ENCODE peak calls at places on chromosomes 13 and 19, in six cellular contexts. One of them, this sample, is unnamed.

GRCh38 chr13:114315074-114315785 is 927 bp downstream of the CHAMP1 start:
- DNase-seq in K562: no peak
- DNase-seq in cardiac muscle cell: no peak
- DNase-seq in right lobe of liver: no peak
- DNase-seq in psoas muscle: no peak
- DNase-seq in GM12878: no peak
- DNase-seq in this sample: no peak

GRCh38 chr19:45156751-45157150 is 4.0 kb downstream of the NKPD1 start:
- DNase-seq in GM12878: no peak
- DNase-seq in K562: no peak
- DNase-seq in right lobe of liver: no peak
- DNase-seq in cardiac muscle cell: no peak
- DNase-seq in psoas muscle: no peak
- DNase-seq in this sample: no peak

GRCh38 chr19:31232220-31232619 is 117.0 kb downstream of the TSHZ3 start:
- DNase-seq in K562: no peak
- DNase-seq in psoas muscle: no peak
- DNase-seq in right lobe of liver: no peak
- DNase-seq in GM12878: no peak
- DNase-seq in cardiac muscle cell: no peak
- DNase-seq in this sample: no peak

GRCh38 chr19:294819-295686 is 3.9 kb upstream of the PLPP2 start:
- DNase-seq in psoas muscle: no peak
- DNase-seq in cardiac muscle cell: peak; percentile 32
- DNase-seq in K562: peak; percentile 79
- DNase-seq in GM12878: no peak
- DNase-seq in right lobe of liver: no peak
- DNase-seq in this sample: no peak

GRCh38 chr13:29993716-29994488 is 143.5 kb upstream of the UBL3 start:
- DNase-seq in psoas muscle: no peak
- DNase-seq in GM12878: no peak
- DNase-seq in right lobe of liver: no peak
- DNase-seq in cardiac muscle cell: peak; percentile 22
- DNase-seq in K562: no peak
- DNase-seq in this sample: peak; percentile 67

GRCh38 chr13:43572601-43573360 is 214.0 kb downstream of the ENOX1 start:
- DNase-seq in right lobe of liver: no peak
- DNase-seq in psoas muscle: no peak
- DNase-seq in GM12878: no peak
- DNase-seq in K562: no peak
- DNase-seq in cardiac muscle cell: no peak
- DNase-seq in this sample: peak; percentile 1

GRCh38 chr19:16200038-16200775 is 2.5 kb downstream of the AP1M1 start:
- DNase-seq in K562: no peak
- DNase-seq in GM12878: no peak
- DNase-seq in cardiac muscle cell: peak; percentile 80
- DNase-seq in psoas muscle: peak; percentile 57
- DNase-seq in right lobe of liver: peak; percentile 69
- DNase-seq in this sample: no peak

GRCh38 chr13:66210677-66211076 is 1019.5 kb downstream of the PCDH9 start:
- DNase-seq in psoas muscle: no peak
- DNase-seq in cardiac muscle cell: peak; percentile 90
- DNase-seq in K562: no peak
- DNase-seq in right lobe of liver: no peak
- DNase-seq in GM12878: no peak
- DNase-seq in this sample: peak; percentile 11

GRCh38 chr13:101986316-101986715 is 415.5 kb downstream of the FGF14 start:
- DNase-seq in right lobe of liver: no peak
- DNase-seq in psoas muscle: no peak
- DNase-seq in K562: no peak
- DNase-seq in cardiac muscle cell: no peak
- DNase-seq in GM12878: no peak
- DNase-seq in this sample: no peak

GRCh38 chr13:97295279-97296182 is 73.4 kb downstream of the MBNL2 start:
- DNase-seq in cardiac muscle cell: peak; percentile 55
- DNase-seq in right lobe of liver: no peak
- DNase-seq in GM12878: no peak
- DNase-seq in K562: peak; percentile 14
- DNase-seq in psoas muscle: no peak
- DNase-seq in this sample: peak; percentile 6

GRCh38 chr19:55156202-55157063 is 1.1 kb downstream of the TNNI3 start:
- DNase-seq in cardiac muscle cell: peak; percentile 43
- DNase-seq in K562: peak; percentile 93
- DNase-seq in psoas muscle: peak; percentile 57
- DNase-seq in right lobe of liver: no peak
- DNase-seq in GM12878: no peak
- DNase-seq in this sample: peak; percentile 42

GRCh38 chr13:30668305-30668704 is 50.6 kb downstream of the USPL1 start:
- DNase-seq in K562: no peak
- DNase-seq in GM12878: no peak
- DNase-seq in psoas muscle: no peak
- DNase-seq in cardiac muscle cell: no peak
- DNase-seq in right lobe of liver: no peak
- DNase-seq in this sample: no peak

DNA sequence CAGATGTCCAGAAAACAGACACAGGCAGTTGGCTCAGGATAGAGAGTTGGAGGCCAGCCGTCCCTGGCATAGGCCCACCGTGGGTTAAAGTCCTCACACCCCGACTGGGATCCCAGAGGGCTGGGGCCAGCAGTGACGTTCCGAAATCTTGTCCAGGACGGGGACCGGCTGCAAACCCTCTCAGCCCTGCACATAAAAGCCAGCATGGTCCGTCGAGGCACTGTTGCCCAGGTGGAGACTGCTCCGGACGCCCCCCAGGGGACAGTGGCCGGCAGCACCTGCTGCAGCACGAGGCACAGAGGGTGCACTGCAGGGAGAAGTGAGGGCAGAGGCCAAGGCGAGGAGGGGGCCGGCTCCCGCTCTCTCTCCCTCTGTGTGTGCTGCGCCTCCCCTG is 4.3 kb upstream of the IFNL2 start:
- DNase-seq in cardiac muscle cell: no peak
- DNase-seq in GM12878: no peak
- DNase-seq in K562: no peak
- DNase-seq in right lobe of liver: peak; percentile 64
- DNase-seq in psoas muscle: no peak
- DNase-seq in this sample: no peak
- H3K4me3 ChIP-seq in cardiac muscle cell: no peak overlapping the region
- H3K4me3 ChIP-seq in GM12878: no peak overlapping the region
- H3K4me3 ChIP-seq in K562: no peak overlapping the region
- H3K4me3 ChIP-seq in right lobe of liver: no peak overlapping the region
- H3K4me3 ChIP-seq in psoas muscle: no peak overlapping the region
- H3K4me3 ChIP-seq in this sample: no peak overlapping the region

GRCh38 chr19:29016926-29017760 is 195.8 kb downstream of the UQCRFS1 start:
- DNase-seq in K562: no peak
- DNase-seq in right lobe of liver: no peak
- DNase-seq in GM12878: no peak
- DNase-seq in cardiac muscle cell: no peak
- DNase-seq in psoas muscle: no peak
- DNase-seq in this sample: no peak

GRCh38 chr19:29017788-29018187 is 195.2 kb downstream of the UQCRFS1 start:
- DNase-seq in cardiac muscle cell: no peak
- DNase-seq in psoas muscle: no peak
- DNase-seq in GM12878: no peak
- DNase-seq in K562: no peak
- DNase-seq in right lobe of liver: no peak
- DNase-seq in this sample: no peak

GRCh38 chr19:29019403-29019802 is 193.5 kb downstream of the UQCRFS1 start:
- DNase-seq in cardiac muscle cell: no peak
- DNase-seq in GM12878: no peak
- DNase-seq in psoas muscle: no peak
- DNase-seq in K562: no peak
- DNase-seq in right lobe of liver: no peak
- DNase-seq in this sample: no peak

GRCh38 chr19:29016353-29016752 is 196.6 kb downstream of the UQCRFS1 start:
- DNase-seq in psoas muscle: no peak
- DNase-seq in GM12878: no peak
- DNase-seq in cardiac muscle cell: no peak
- DNase-seq in K562: no peak
- DNase-seq in right lobe of liver: no peak
- DNase-seq in this sample: no peak

GRCh38 chr19:29018542-29018941 is 194.4 kb downstream of the UQCRFS1 start:
- DNase-seq in psoas muscle: no peak
- DNase-seq in cardiac muscle cell: no peak
- DNase-seq in right lobe of liver: no peak
- DNase-seq in K562: no peak
- DNase-seq in GM12878: no peak
- DNase-seq in this sample: no peak
- H3K9me3 ChIP-seq in psoas muscle: no peaks in the 10 kb centered on the region
- H3K9me3 ChIP-seq in cardiac muscle cell: no peaks in the 10 kb centered on the region
- H3K9me3 ChIP-seq in right lobe of liver: no peaks in the 10 kb centered on the region
- H3K9me3 ChIP-seq in K562: no peaks in the 10 kb centered on the region
- H3K9me3 ChIP-seq in GM12878: no peaks in the 10 kb centered on the region
- H3K9me3 ChIP-seq in this sample: no peaks in the 10 kb centered on the region

GRCh38 chr19:48171584-48172170 is 1.2 kb downstream of the ZSWIM9 start:
- DNase-seq in K562: no peak
- DNase-seq in cardiac muscle cell: no peak
- DNase-seq in psoas muscle: no peak
- DNase-seq in GM12878: no peak
- DNase-seq in right lobe of liver: no peak
- DNase-seq in this sample: no peak

GRCh38 chr19:48175578-48175977 is 5.1 kb downstream of the ZSWIM9 start:
- DNase-seq in cardiac muscle cell: no peak
- DNase-seq in GM12878: no peak
- DNase-seq in psoas muscle: no peak
- DNase-seq in right lobe of liver: no peak
- DNase-seq in K562: no peak
- DNase-seq in this sample: no peak

GRCh38 chr19:48174445-48175030 is 4.1 kb downstream of the ZSWIM9 start:
- DNase-seq in K562: no peak
- DNase-seq in psoas muscle: no peak
- DNase-seq in right lobe of liver: no peak
- DNase-seq in GM12878: no peak
- DNase-seq in cardiac muscle cell: no peak
- DNase-seq in this sample: no peak

GRCh38 chr19:48181505-48181904 is 11.0 kb downstream of the ZSWIM9 start:
- DNase-seq in psoas muscle: no peak
- DNase-seq in cardiac muscle cell: no peak
- DNase-seq in K562: no peak
- DNase-seq in right lobe of liver: no peak
- DNase-seq in GM12878: no peak
- DNase-seq in this sample: no peak

DNA sequence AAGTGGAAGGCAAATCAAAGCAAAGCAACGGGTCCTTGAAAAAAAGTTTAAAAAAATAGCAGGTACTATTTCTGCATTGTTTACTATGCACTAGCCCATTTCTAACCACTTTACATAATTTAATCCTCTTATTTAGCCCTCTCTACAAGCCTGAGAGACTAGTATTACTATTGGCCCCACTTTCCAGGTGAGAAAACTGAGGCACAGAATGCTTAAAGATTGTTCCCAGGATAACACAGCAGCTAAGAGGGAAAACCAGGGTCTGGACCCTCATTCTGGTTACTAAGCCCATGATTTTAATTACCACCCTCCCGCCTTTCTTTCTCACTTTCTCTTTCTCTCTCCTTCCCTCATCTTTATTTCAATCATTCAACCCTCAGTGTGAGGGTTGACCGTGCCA is 5.7 kb downstream of the ZSWIM9 start:
- DNase-seq in right lobe of liver: no peak
- DNase-seq in GM12878: no peak
- DNase-seq in psoas muscle: no peak
- DNase-seq in K562: no peak
- DNase-seq in cardiac muscle cell: no peak
- DNase-seq in this sample: no peak
- H3K36me3 ChIP-seq in right lobe of liver: no peaks in the 10 kb centered on the region
- H3K36me3 ChIP-seq in GM12878: peaks cover 4% of the 10 kb centered on the region
- H3K36me3 ChIP-seq in psoas muscle: peaks cover 3% of the 10 kb centered on the region
- H3K36me3 ChIP-seq in K562: peaks cover 6% of the 10 kb centered on the region
- H3K36me3 ChIP-seq in cardiac muscle cell: peaks cover 11% of the 10 kb centered on the region
- H3K36me3 ChIP-seq in this sample: peaks cover 48% of the 10 kb centered on the region

GRCh38 chr19:41911889-41912731 is 16.1 kb downstream of the ERFL start:
- DNase-seq in cardiac muscle cell: no peak
- DNase-seq in GM12878: no peak
- DNase-seq in psoas muscle: no peak
- DNase-seq in right lobe of liver: no peak
- DNase-seq in K562: no peak
- DNase-seq in this sample: no peak
- H3K4me3 ChIP-seq in cardiac muscle cell: no peak overlapping the region
- H3K4me3 ChIP-seq in GM12878: no peak overlapping the region
- H3K4me3 ChIP-seq in psoas muscle: no peak overlapping the region
- H3K4me3 ChIP-seq in right lobe of liver: no peak overlapping the region
- H3K4me3 ChIP-seq in K562: no peak overlapping the region
- H3K4me3 ChIP-seq in this sample: no peak overlapping the region

GRCh38 chr19:51889934-51890333 is 2.2 kb upstream of the ZNF577 start:
- DNase-seq in right lobe of liver: no peak
- DNase-seq in K562: no peak
- DNase-seq in psoas muscle: no peak
- DNase-seq in GM12878: no peak
- DNase-seq in cardiac muscle cell: no peak
- DNase-seq in this sample: no peak
- H3K9me3 ChIP-seq in right lobe of liver: peaks cover 58% of the 10 kb centered on the region
- H3K9me3 ChIP-seq in K562: peaks cover 41% of the 10 kb centered on the region
- H3K9me3 ChIP-seq in psoas muscle: peaks cover 65% of the 10 kb centered on the region
- H3K9me3 ChIP-seq in GM12878: peaks cover 39% of the 10 kb centered on the region
- H3K9me3 ChIP-seq in cardiac muscle cell: peaks cover 11% of the 10 kb centered on the region
- H3K9me3 ChIP-seq in this sample: peaks cover 55% of the 10 kb centered on the region

This sample was measured in MG63.